ENCODE peak calls at places on chromosomes 6 and 20, in six cellular contexts. W, R, B, P, S and I are unnamed samples.

GRCh38 chr20:51532577-51533191 is 9.8 kb downstream of the NFATC2 start:
- DNase-seq in W (no peak), R (peak), B (no peak), P (no peak), S (peak), I (no peak)

GRCh38 chr20:53660947-53661381 is 67.3 kb upstream of the ZNF217 start:
- DNase-seq in W (no peak), R (no peak), B (no peak), P (no peak), S (no peak), I (no peak)

GRCh38 chr6:94636780-94637385 is 940.5 kb upstream of the MANEA start:
- DNase-seq in W (no peak), R (peak), B (peak), P (no peak), S (no peak), I (no peak)

GRCh38 chr6:159487636-159488035 is 205.4 kb downstream of the SOD2 start:
- DNase-seq in W (no peak), R (no peak), B (no peak), P (no peak), S (no peak), I (peak)

GRCh38 chr6:132482595-132482994 is 30.3 kb downstream of the STX7 start:
- DNase-seq in W (no peak), R (no peak), B (no peak), P (no peak), S (no peak), I (no peak)

GRCh38 chr20:36167826-36168634 is 13.5 kb downstream of the EPB41L1 start:
- DNase-seq in W (peak), R (peak), B (no peak), P (no peak), S (no peak), I (no peak)

GRCh38 chr6:150492507-150492906 is 107.2 kb upstream of the PLEKHG1 start:
- DNase-seq in W (peak), R (peak), B (no peak), P (no peak), S (no peak), I (no peak)

GRCh38 chr20:25549866-25550477 is 35.4 kb downstream of the NINL start:
- DNase-seq in W (no peak), R (peak), B (no peak), P (no peak), S (no peak), I (no peak)

GRCh38 chr6:132669690-132670291 is 10.8 kb upstream of the TAAR1 start:
- DNase-seq in W (peak), R (peak), B (peak), P (no peak), S (no peak), I (no peak)

GRCh38 chr6:77447254-77447653 is 16.0 kb downstream of the HTR1B start:
- DNase-seq in W (no peak), R (no peak), B (no peak), P (no peak), S (no peak), I (no peak)

GRCh38 chr20:61170921-61171320 is 81.1 kb upstream of the CDH4 start:
- DNase-seq in W (no peak), R (no peak), B (no peak), P (no peak), S (no peak), I (no peak)

GRCh38 chr20:59010995-59011873 is 4.2 kb upstream of the CTSZ start:
- DNase-seq in W (no peak), R (peak), B (no peak), P (peak), S (no peak), I (peak)

GRCh38 chr20:49697071-49697470 is 16.6 kb downstream of the B4GALT5 start:
- DNase-seq in W (no peak), R (no peak), B (peak), P (no peak), S (peak), I (no peak)

GRCh38 chr6:24554474-24554873 is 59.7 kb downstream of the ALDH5A1 start:
- DNase-seq in W (no peak), R (peak), B (no peak), P (no peak), S (no peak), I (no peak)

GRCh38 chr20:20992274-20992673 is 113.9 kb downstream of the LINC00237 start:
- DNase-seq in W (no peak), R (no peak), B (no peak), P (no peak), S (no peak), I (no peak)

GRCh38 chr6:168165891-168166290 is 86.9 kb upstream of the FRMD1 start:
- DNase-seq in W (no peak), R (no peak), B (no peak), P (no peak), S (no peak), I (no peak)

GRCh38 chr6:2957696-2958330 is 13.6 kb downstream of the SERPINB6 start:
- DNase-seq in W (no peak), R (no peak), B (no peak), P (no peak), S (no peak), I (no peak)

GRCh38 chr6:79946773-79947190 is 571 bp downstream of the ELOVL4 start:
- DNase-seq in W (peak), R (peak), B (peak), P (no peak), S (no peak), I (no peak)

GRCh38 chr6:18423426-18423825 is 36.3 kb downstream of the RNF144B start:
- DNase-seq in W (no peak), R (peak), B (no peak), P (no peak), S (no peak), I (no peak)

GRCh38 chr6:122692175-122692598 is 82.0 kb downstream of the PKIB start:
- DNase-seq in W (no peak), R (peak), B (no peak), P (no peak), S (no peak), I (peak)

GRCh38 chr6:129575378-129576118 is 134.4 kb downstream of the ARHGAP18 start:
- DNase-seq in W (peak), R (peak), B (peak), P (peak), S (no peak), I (no peak)

GRCh38 chr20:49893242-49894072 is 21.9 kb downstream of the SPATA2 start:
- DNase-seq in W (no peak), R (no peak), B (no peak), P (no peak), S (no peak), I (no peak)

GRCh38 chr6:170483413-170483812 is 69.7 kb downstream of the PSMB1 start:
- DNase-seq in W (no peak), R (no peak), B (no peak), P (no peak), S (no peak), I (no peak)

GRCh38 chr6:36822506-36823269 is 16.6 kb downstream of the CPNE5 start:
- DNase-seq in W (no peak), R (no peak), B (no peak), P (no peak), S (no peak), I (no peak)

GRCh38 chr6:25359191-25359861 is 80.2 kb downstream of the CARMIL1 start:
- DNase-seq in W (no peak), R (peak), B (no peak), P (peak), S (no peak), I (no peak)

GRCh38 chr20:41226426-41226825 is 89.1 kb downstream of the PLCG1 start:
- DNase-seq in W (no peak), R (no peak), B (no peak), P (no peak), S (no peak), I (no peak)

GRCh38 chr20:36496707-36497669 is 44.3 kb upstream of the MYL9 start:
- DNase-seq in W (no peak), R (no peak), B (no peak), P (no peak), S (no peak), I (no peak)

GRCh38 chr6:12440981-12441380 is 150.8 kb downstream of the EDN1 start:
- DNase-seq in W (no peak), R (peak), B (no peak), P (no peak), S (no peak), I (no peak)

GRCh38 chr6:70479236-70479635 is 65.9 kb downstream of the FAM135A start:
- DNase-seq in W (no peak), R (no peak), B (peak), P (no peak), S (no peak), I (peak)

GRCh38 chr20:8801686-8802085 is 267.2 kb upstream of the PLCB4 start:
- DNase-seq in W (no peak), R (no peak), B (no peak), P (no peak), S (no peak), I (no peak)

GRCh38 chr6:108260126-108260808 is 573 bp downstream of the SNX3 start:
- DNase-seq in W (peak), R (peak), B (peak), P (no peak), S (peak), I (peak)

GRCh38 chr6:151353795-151354194 is 37.6 kb downstream of the ZBTB2 start:
- DNase-seq in W (no peak), R (no peak), B (no peak), P (no peak), S (no peak), I (no peak)

GRCh38 chr6:166950443-166950821 is 5.9 kb downstream of the RNASET2 start:
- DNase-seq in W (no peak), R (no peak), B (no peak), P (no peak), S (no peak), I (no peak)

GRCh38 chr20:8223096-8223870 is 91.2 kb downstream of the PLCB1 start:
- DNase-seq in W (no peak), R (peak), B (no peak), P (peak), S (no peak), I (peak)

GRCh38 chr20:53447271-53447670 is 146.4 kb downstream of the ZNF217 start:
- DNase-seq in W (no peak), R (no peak), B (no peak), P (no peak), S (no peak), I (no peak)

GRCh38 chr6:5308066-5308465 is 46.8 kb downstream of the FARS2 start:
- DNase-seq in W (no peak), R (peak), B (no peak), P (no peak), S (no peak), I (no peak)

GRCh38 chr20:62815066-62815991 is 1.5 kb upstream of the COL9A3 start:
- DNase-seq in W (no peak), R (peak), B (peak), P (no peak), S (no peak), I (no peak)

GRCh38 chr20:62817975-62818591 is 1.2 kb downstream of the COL9A3 start:
- DNase-seq in W (no peak), R (no peak), B (no peak), P (no peak), S (no peak), I (no peak)

GRCh38 chr20:62814709-62815065 is 2.2 kb upstream of the COL9A3 start:
- DNase-seq in W (no peak), R (no peak), B (no peak), P (no peak), S (no peak), I (no peak)

GRCh38 chr20:62816879-62817873 is at the start of gene COL9A3:
- DNase-seq in W (no peak), R (no peak), B (peak), P (no peak), S (no peak), I (no peak)

GRCh38 chr20:62816031-62816878 is 595 bp upstream of the COL9A3 start:
- DNase-seq in W (no peak), R (no peak), B (no peak), P (no peak), S (no peak), I (no peak)
- H3K4me3 ChIP-seq in W (peak), R (peak), B (no peak), P (peak), S (no peak), I (peak)

GRCh38 chr6:95742895-95743294 is 165.6 kb downstream of the MANEA start:
- DNase-seq in W (no peak), R (no peak), B (no peak), P (no peak), S (no peak), I (no peak)
- H3K4me3 ChIP-seq in W (no peak), R (no peak), B (no peak), P (no peak), S (no peak), I (no peak)

GRCh38 chr6:43702522-43703440 is 15.2 kb upstream of the MRPS18A start:
- DNase-seq in W (peak), R (peak), B (peak), P (peak), S (peak), I (peak)
- H3K4me3 ChIP-seq in W (no peak), R (peak), B (no peak), P (no peak), S (no peak), I (no peak)

GRCh38 chr20:3248993-3249347 is 10.0 kb upstream of the SLC4A11 start:
- DNase-seq in W (no peak), R (no peak), B (no peak), P (no peak), S (no peak), I (no peak)

GRCh38 chr20:3247638-3248037 is 8.6 kb upstream of the SLC4A11 start:
- DNase-seq in W (no peak), R (no peak), B (no peak), P (no peak), S (no peak), I (no peak)

GRCh38 chr20:3250091-3250504 is 11.1 kb upstream of the SLC4A11 start:
- DNase-seq in W (peak), R (peak), B (no peak), P (no peak), S (no peak), I (no peak)

GRCh38 chr20:3246682-3247081 is 7.7 kb upstream of the SLC4A11 start:
- DNase-seq in W (no peak), R (no peak), B (no peak), P (no peak), S (no peak), I (no peak)

DNA sequence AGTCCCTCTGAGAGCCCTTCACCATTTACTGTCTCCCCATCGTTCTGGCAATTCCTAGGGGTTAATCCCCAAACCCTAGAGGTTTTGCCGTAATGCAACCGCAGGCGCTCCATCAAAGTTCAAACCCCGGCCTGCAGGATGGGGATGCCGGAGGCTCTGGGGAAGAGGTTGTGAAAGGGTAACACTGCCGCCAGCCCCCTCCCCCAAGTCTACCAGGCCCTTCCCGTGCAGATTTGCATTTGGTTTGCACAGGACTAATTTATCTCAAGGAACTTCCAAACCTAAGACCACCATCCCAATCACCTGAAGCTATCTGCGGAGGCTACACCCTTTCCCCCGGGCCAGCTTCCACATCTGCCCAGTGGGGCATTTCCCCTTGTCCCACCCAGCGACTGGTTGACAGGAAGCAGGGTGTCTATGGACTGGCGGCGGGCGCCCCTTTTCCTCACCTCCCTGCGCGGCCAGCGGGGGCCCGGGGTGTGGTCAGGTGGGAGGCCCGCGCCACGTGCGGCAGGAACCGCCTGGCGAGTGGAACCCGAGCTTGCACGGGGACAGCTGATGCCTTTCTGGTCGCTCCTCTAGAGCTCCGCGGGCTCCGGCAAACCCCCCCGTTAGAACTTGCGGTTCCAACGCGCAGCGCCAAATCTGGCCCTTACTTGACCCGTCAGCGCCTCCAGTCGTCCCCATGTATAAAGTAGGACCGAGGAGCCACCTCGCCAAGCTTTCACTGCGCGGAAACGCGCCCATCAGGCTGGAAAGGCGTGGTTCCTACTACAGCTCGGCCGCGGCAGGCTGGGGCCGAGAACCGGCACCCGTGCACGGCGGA is 9.4 kb upstream of the SLC4A11 start:
- DNase-seq in W (no peak), R (no peak), B (peak), P (no peak), S (no peak), I (no peak)
- H3K4me3 ChIP-seq in W (no peak), R (no peak), B (no peak), P (peak), S (no peak), I (peak)

GRCh38 chr6:26613717-26614683 is 17.2 kb downstream of the ABT1 start:
- DNase-seq in W (no peak), R (no peak), B (peak), P (no peak), S (no peak), I (no peak)
- H3K4me3 ChIP-seq in W (no peak), R (no peak), B (peak), P (no peak), S (no peak), I (peak)

DNA sequence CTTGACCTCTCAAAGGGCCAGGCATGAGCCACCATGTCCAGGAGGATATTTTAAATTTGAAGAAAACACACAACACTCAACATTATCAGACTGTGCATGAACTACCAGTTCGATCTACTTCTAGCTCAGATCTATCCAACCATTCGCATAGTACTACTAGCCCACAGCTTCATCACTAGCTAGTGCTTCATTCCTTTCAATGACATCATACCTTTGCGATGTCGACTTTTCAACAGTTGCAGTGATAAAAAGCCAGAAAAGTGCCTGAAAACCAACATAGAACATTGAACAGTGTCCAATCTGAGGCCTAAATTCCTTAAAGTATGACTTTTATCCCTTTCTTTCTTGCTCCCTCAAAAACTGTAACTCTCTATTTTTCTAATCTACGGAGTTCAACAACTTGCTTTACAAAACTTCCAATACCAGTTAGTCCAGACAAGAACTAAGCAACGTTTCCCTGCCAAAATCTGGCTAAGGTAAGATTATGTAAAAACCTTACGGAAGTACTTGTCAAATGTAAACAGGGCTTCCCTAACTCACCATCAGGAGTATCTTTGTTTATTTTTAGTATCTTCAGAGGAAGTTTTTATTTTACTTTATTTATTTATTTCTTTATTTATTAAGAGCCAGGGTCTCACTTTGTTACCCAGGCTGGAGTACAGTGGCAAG is 434.0 kb upstream of the JARID2 start:
- DNase-seq in W (no peak), R (no peak), B (no peak), P (no peak), S (no peak), I (peak)
- H3K4me3 ChIP-seq in W (no peak), R (no peak), B (no peak), P (no peak), S (no peak), I (no peak)

GRCh38 chr20:34873583-34874093 is 982 bp upstream of the GGT7 start:
- DNase-seq in W (no peak), R (no peak), B (no peak), P (no peak), S (no peak), I (no peak)
- H3K4me3 ChIP-seq in W (no peak), R (no peak), B (no peak), P (no peak), S (no peak), I (no peak)

GRCh38 chr6:127341471-127342202 is 1.8 kb downstream of the ECHDC1 start:
- DNase-seq in W (no peak), R (peak), B (no peak), P (no peak), S (no peak), I (no peak)
- H3K4me3 ChIP-seq in W (peak), R (peak), B (peak), P (peak), S (no peak), I (peak)

GRCh38 chr6:34152806-34153565 is 7.1 kb upstream of the GRM4 start:
- DNase-seq in W (no peak), R (no peak), B (no peak), P (no peak), S (no peak), I (no peak)

GRCh38 chr6:34155471-34156300 is 9.8 kb upstream of the GRM4 start:
- DNase-seq in W (no peak), R (no peak), B (no peak), P (no peak), S (no peak), I (no peak)

GRCh38 chr6:34152042-34152524 is 6.2 kb upstream of the GRM4 start:
- DNase-seq in W (no peak), R (no peak), B (no peak), P (no peak), S (no peak), I (no peak)

GRCh38 chr6:34157236-34157830 is 11.4 kb upstream of the GRM4 start:
- DNase-seq in W (no peak), R (no peak), B (no peak), P (no peak), S (no peak), I (no peak)

DNA sequence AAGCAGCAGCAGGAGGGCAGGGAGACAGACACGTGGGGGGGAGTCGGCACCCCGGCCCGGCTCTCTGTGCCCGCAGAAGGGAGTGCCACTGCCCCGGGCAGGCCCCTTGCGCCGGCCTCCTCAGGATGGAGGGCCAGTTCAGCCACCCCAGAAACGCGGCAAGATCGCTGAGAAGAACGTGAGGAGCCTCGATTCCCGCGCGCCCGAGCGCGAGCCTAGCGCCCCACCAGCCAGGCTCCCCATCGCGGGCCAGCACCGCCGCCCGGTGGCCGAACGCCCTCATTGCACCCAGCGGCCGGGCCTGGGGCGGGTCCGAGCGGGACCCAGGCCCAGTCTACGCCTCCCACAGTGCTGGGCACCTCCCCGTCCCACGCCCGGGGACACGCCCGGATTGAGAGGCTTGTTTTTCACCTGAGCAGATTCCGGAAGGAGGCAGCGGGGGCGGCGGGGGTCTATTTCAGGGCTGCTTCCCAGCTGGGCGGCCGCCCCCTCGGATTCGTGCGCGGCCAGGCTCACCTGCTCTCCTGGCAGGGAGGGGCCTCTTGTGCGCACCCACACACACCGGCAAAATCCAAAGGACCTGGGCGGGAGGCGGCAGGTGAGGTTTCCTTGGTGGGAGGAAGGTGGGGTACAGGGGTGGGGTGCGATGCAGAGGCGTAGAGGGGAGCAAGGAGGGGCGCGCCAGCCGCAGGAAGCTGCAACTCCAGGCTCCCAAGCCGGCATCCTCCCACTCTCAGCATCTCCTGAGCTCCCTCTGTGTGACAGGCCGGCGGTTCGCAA is 9.0 kb upstream of the GRM4 start:
- DNase-seq in W (peak), R (peak), B (peak), P (no peak), S (no peak), I (no peak)
- H3K4me3 ChIP-seq in W (peak), R (peak), B (no peak), P (peak), S (no peak), I (peak)